ENCODE peak calls at places on chromosomes 2 and 18, in ten cellular contexts. X, O, A, N, Q, P, H, L, B and K are unnamed samples.

GRCh38 chr2:17319090-17319489 is 199.2 kb downstream of the RAD51AP2 start:
- DNase-seq in O (no peak), B (no peak), H (no peak), L (no peak), N (no peak), A (no peak), Q (no peak), X (no peak), P (no peak), K (no peak)

GRCh38 chr2:205754924-205755321 is 72.6 kb downstream of the NRP2 start:
- DNase-seq in A (peak; percentile 64), Q (no peak), N (no peak), H (no peak), L (peak; percentile 62), O (no peak), B (peak; percentile 52), P (peak; percentile 76), X (peak; percentile 63), K (no peak)

GRCh38 chr2:44715671-44716077 is 225.8 kb upstream of the SIX3 start:
- DNase-seq in O (no peak), N (peak; percentile 3), Q (no peak), H (no peak), A (peak; percentile 75), B (peak; percentile 64), L (peak; percentile 53), P (peak; percentile 58), X (peak; percentile 70), K (no peak)

GRCh38 chr2:47038656-47039501 is 116.2 kb downstream of the STPG4 start:
- DNase-seq in X (no peak), O (no peak), B (no peak), A (no peak), L (no peak), N (no peak), P (no peak), Q (no peak), H (no peak), K (no peak)

GRCh38 chr2:236578411-236578846 is 8.8 kb downstream of the ACKR3 start:
- DNase-seq in N (no peak), L (no peak), P (no peak), Q (no peak), B (no peak), X (no peak), O (no peak), H (no peak), A (no peak), K (no peak)

GRCh38 chr2:218536804-218537494 is 31.2 kb downstream of the USP37 start:
- DNase-seq in B (no peak), P (no peak), N (no peak), L (no peak), Q (no peak), A (no peak), X (peak; percentile 18), H (no peak), O (no peak), K (no peak)

GRCh38 chr2:72681016-72681995 is 144.5 kb downstream of the EXOC6B start:
- DNase-seq in A (no peak), B (peak; percentile 48), O (no peak), X (peak; percentile 27), P (no peak), H (no peak), Q (no peak), N (no peak), L (peak; percentile 12), K (no peak)

GRCh38 chr2:239436669-239437325 is 36.0 kb upstream of the HDAC4 start:
- DNase-seq in X (no peak), L (no peak), B (no peak), P (no peak), O (no peak), N (no peak), A (no peak), H (no peak), Q (no peak), K (no peak)

GRCh38 chr2:9777081-9777480 is 66.2 kb upstream of the TAF1B start:
- DNase-seq in O (no peak), X (no peak), L (no peak), N (no peak), Q (no peak), B (no peak), H (no peak), P (no peak), A (no peak), K (no peak)

GRCh38 chr18:50193796-50194622 is 938 bp downstream of the MYO5B start:
- DNase-seq in Q (no peak), A (no peak), O (peak; percentile 22), X (no peak), H (no peak), N (no peak), P (no peak), L (no peak), B (no peak), K (no peak)

GRCh38 chr2:212728717-212729116 is 190.1 kb upstream of the ERBB4 start:
- DNase-seq in O (no peak), Q (no peak), L (no peak), B (no peak), A (no peak), P (no peak), N (no peak), H (no peak), X (no peak), K (no peak)

GRCh38 chr2:10460366-10460796 is 12.3 kb upstream of the ODC1 start:
- DNase-seq in N (no peak), X (no peak), O (no peak), H (no peak), A (no peak), Q (no peak), B (no peak), L (no peak), P (no peak), K (no peak)

GRCh38 chr2:169767243-169767888 is 31.3 kb upstream of the SSB start:
- DNase-seq in H (peak; percentile 37), L (peak; percentile 75), A (peak; percentile 84), P (peak; percentile 75), N (peak; percentile 56), B (peak; percentile 74), O (peak; percentile 84), Q (no peak), X (peak; percentile 85), K (peak; percentile 21)

GRCh38 chr2:225429718-225430117 is 30.2 kb downstream of the NYAP2 start:
- DNase-seq in B (peak; percentile 38), X (peak; percentile 74), P (peak; percentile 9), Q (no peak), O (peak; percentile 57), A (peak; percentile 11), L (peak; percentile 4), H (no peak), N (no peak), K (no peak)

GRCh38 chr2:145352499-145352898 is 832.6 kb upstream of the ZEB2 start:
- DNase-seq in P (no peak), X (no peak), N (no peak), A (no peak), H (no peak), O (no peak), B (no peak), Q (no peak), L (no peak), K (no peak)

GRCh38 chr2:162833345-162833744 is 5.2 kb downstream of the KCNH7 start:
- DNase-seq in H (no peak), O (no peak), B (no peak), Q (no peak), X (no peak), L (no peak), N (no peak), P (no peak), A (no peak), K (no peak)
- H3K4me3 ChIP-seq in H (no peak overlapping the region), O (no peak overlapping the region), B (no peak overlapping the region), Q (no peak overlapping the region), X (no peak overlapping the region), L (no peak overlapping the region), N (no peak overlapping the region), P (no peak overlapping the region), A (no peak overlapping the region), K (no peak overlapping the region)

GRCh38 chr2:105749583-105750399 is 5.1 kb downstream of the NCK2 start:
- DNase-seq in A (no peak), L (peak; percentile 30), Q (no peak), B (no peak), X (peak; percentile 84), H (no peak), N (no peak), O (peak; percentile 66), P (peak; percentile 57), K (no peak)
- H3K4me3 ChIP-seq in A (no peak overlapping the region), L (no peak overlapping the region), Q (peak overlapping the region; percentile 18), B (no peak overlapping the region), X (no peak overlapping the region), H (no peak overlapping the region), N (no peak overlapping the region), O (no peak overlapping the region), P (no peak overlapping the region), K (no peak overlapping the region)

GRCh38 chr2:237689569-237690131 is 62.3 kb downstream of the LRRFIP1 start:
- DNase-seq in N (no peak), O (no peak), Q (no peak), X (no peak), H (peak; percentile 57), A (peak; percentile 58), P (no peak), L (no peak), B (no peak), K (no peak)
- H3K4me3 ChIP-seq in N (no peak overlapping the region), O (no peak overlapping the region), Q (no peak overlapping the region), X (no peak overlapping the region), H (no peak overlapping the region), A (no peak overlapping the region), P (no peak overlapping the region), L (no peak overlapping the region), B (no peak overlapping the region), K (no peak overlapping the region)

DNA sequence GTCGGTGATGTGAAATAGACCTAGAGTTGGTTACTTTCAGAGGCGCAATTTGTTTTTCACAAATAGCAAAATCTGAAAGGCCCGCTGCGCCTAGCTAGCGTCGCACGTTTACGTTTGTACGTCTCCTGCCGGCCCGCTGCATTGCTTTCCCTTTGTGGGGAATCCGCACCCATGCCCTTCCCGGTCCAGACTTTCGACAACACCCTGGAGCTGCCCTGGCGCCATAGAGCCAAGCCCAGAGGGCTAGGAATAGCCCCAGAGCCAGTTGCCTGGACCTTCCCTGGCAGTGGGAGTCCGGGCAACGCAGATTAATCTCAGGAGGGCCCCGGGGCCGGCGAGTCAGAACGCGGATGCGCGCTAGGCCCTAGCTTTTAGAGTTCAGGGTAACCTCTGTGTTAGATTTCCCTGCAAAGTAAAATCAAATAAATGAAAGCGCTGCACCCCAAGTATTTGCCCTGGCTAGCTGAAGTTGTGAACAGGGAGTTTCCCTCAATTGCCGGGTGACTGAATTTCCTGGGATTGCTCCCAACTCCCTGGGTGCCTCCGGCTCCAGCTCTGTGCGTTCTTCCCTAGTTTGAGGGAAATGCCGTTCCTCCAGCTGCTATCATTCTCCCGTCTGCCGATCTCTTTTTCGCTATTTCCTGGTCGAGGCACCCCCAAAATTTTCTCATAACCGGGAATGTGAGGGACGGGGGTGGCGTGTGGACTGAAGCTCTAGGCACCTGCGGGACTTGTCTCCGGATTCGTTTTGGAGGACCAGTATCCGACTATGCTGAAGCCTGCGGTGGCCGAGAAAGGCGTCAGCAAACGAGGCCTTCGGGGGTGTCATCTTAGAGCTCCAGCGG is 1.2 kb upstream of the EN1 start:
- DNase-seq in P (no peak), L (no peak), Q (no peak), O (no peak), N (no peak), X (no peak), B (no peak), A (peak; percentile 32), H (no peak), K (no peak)
- H3K4me3 ChIP-seq in P (no peak overlapping the region), L (no peak overlapping the region), Q (peak overlapping the region; percentile 64), O (peak overlapping the region; percentile 31), N (no peak overlapping the region), X (no peak overlapping the region), B (peak overlapping the region; percentile 14), A (no peak overlapping the region), H (no peak overlapping the region), K (no peak overlapping the region)